ENCODE peak calls at places on chromosome 10, in five cellular contexts. M, C, O, E and W are unnamed samples.

GRCh38 chr10:89702121-89702480 is 711 bp downstream of the KIF20B start:
- DNase-seq in E (peak; percentile 10), C (no peak), O (no peak), M (no peak), W (peak; percentile 21)

GRCh38 chr10:72243822-72244437 is 27.9 kb upstream of the ASCC1 start:
- DNase-seq in M (no peak), O (peak; percentile 91), C (peak; percentile 86), E (peak; percentile 89), W (no peak)

GRCh38 chr10:80292607-80293239 is 3.3 kb upstream of the MAT1A start:
- DNase-seq in O (no peak), E (no peak), C (no peak), M (peak; percentile 80), W (no peak)

GRCh38 chr10:68074404-68074774 is 694 bp downstream of the HERC4 start:
- DNase-seq in C (peak; percentile 20), E (no peak), M (no peak), O (no peak), W (no peak)

GRCh38 chr10:12605580-12606405 is 256.4 kb downstream of the CAMK1D start:
- DNase-seq in C (peak; percentile 76), E (peak; percentile 85), M (peak; percentile 97), O (peak; percentile 84), W (no peak)

GRCh38 chr10:14532473-14533251 is 201.9 kb upstream of the FRMD4A start:
- DNase-seq in O (no peak), E (peak; percentile 60), C (no peak), M (no peak), W (no peak)

GRCh38 chr10:104472957-104473745 is 119.5 kb downstream of the CFAP58 start:
- DNase-seq in M (no peak), O (no peak), E (no peak), C (no peak), W (no peak)

GRCh38 chr10:11672836-11673235 is 61.4 kb upstream of the USP6NL start:
- DNase-seq in O (no peak), M (no peak), C (no peak), E (no peak), W (no peak)

GRCh38 chr10:5814110-5815107 is 1.2 kb upstream of the GDI2 start:
- DNase-seq in M (no peak), E (no peak), O (no peak), C (no peak), W (no peak)

GRCh38 chr10:5813091-5813340 is 218 bp downstream of the GDI2 start:
- DNase-seq in C (no peak), M (no peak), O (no peak), E (no peak), W (no peak)

GRCh38 chr10:5812283-5813090 is 747 bp downstream of the GDI2 start:
- DNase-seq in O (no peak), M (peak; percentile 72), C (peak; percentile 27), E (peak; percentile 36), W (no peak)

GRCh38 chr10:5811387-5811821 is 1.8 kb downstream of the GDI2 start:
- DNase-seq in C (no peak), E (no peak), O (no peak), M (no peak), W (no peak)

GRCh38 chr10:5813341-5814109 is at the start of gene GDI2:
- DNase-seq in O (peak; percentile 95), C (peak; percentile 93), M (peak; percentile 98), E (peak; percentile 95), W (peak; percentile 82)
- TF ChIP-seq POLR2A in O (no peak), C (peak; percentile 81), M (peak; percentile 89), E (peak; percentile 83), W (peak; percentile 90)

DNA sequence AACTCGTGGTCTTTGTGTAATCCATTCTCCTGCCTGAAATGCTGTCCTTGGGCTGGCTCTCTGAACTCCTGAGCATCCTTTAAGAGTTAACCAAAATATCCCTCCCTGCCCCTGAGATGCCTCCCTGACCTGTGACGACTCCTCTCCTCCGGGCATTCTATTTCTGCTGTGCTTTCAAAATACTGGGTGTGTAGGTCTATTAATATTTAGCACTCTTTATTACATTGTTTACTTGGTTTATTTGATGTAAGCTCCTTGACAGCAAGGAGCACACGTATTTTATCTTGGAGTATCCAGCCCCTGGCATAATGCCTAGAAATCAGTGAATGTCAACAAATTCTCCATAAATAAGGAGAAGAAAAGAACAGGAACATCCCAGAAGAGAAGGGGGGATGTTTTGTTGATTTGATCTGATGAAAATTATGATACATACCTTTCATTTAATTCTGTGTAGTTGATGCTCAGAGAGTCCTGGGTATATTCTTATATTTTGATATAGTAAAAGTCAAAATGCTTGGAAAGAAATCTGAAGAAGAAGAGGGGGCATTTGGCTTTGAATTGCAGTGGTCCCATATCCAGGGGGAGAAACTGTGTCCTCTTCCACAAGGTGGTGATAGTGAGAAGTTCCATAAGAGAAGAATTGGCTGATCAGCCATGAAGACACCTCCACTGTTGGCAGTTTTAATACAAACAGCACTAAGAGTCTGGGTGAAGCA is 107.7 kb upstream of the MPP7 start:
- DNase-seq in C (no peak), O (no peak), M (peak; percentile 8), E (peak; percentile 10), W (no peak)
- TF ChIP-seq POLR2A in C (no peak), O (no peak), M (no peak), E (no peak), W (no peak)

GRCh38 chr10:99732033-99732912 is at the start of the genes COX15 and CUTC:
- DNase-seq in M (peak; percentile 98), C (peak; percentile 92), E (peak; percentile 88), O (peak; percentile 96), W (peak; percentile 82)

GRCh38 chr10:99731296-99732032 is 463 bp downstream of the COX15 start:
- DNase-seq in E (no peak), M (no peak), O (no peak), C (no peak), W (no peak)

GRCh38 chr10:99730026-99730425 is 1.9 kb downstream of the COX15 start:
- DNase-seq in E (no peak), O (no peak), C (no peak), M (no peak), W (no peak)

DNA sequence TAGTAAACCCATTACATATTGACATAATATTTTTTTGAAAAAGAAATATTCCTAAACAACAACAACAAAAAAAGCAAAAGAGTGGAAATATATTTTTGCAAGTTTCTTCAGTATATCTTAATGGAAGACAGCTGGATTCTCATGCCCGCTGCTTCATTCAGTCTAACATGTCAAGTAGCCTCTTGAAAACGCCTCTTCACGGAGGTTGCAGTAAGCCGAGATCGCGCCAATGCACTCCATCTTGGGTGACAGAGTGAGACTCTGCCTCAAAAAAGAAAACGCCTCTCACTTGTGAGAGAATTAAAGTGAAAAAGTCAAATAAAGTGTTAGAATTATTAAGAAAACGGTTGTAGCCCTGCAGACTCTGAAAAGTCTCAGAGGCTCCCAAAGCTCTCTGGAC is 1.3 kb downstream of the CUTC start:
- DNase-seq in C (no peak), O (no peak), M (no peak), E (no peak), W (no peak)
- TF ChIP-seq POLR2A in C (no peak), O (no peak), M (no peak), E (no peak), W (no peak)

GRCh38 chr10:35907548-35907947 is 265.5 kb upstream of the FZD8 start:
- DNase-seq in C (no peak), O (no peak), E (no peak), M (no peak), W (no peak)
- TF ChIP-seq POLR2A in C (no peak), O (no peak), E (no peak), M (no peak), W (no peak)

GRCh38 chr10:101585841-101586240 is 2.2 kb downstream of the POLL start:
- DNase-seq in E (no peak), O (no peak), C (no peak), M (no peak), W (no peak)

GRCh38 chr10:101588879-101589278 is 758 bp downstream of the DPCD start:
- DNase-seq in M (no peak), O (no peak), C (no peak), E (peak; percentile 39), W (no peak)

GRCh38 chr10:101587725-101588614 is at the start of the genes DPCD and POLL:
- DNase-seq in C (peak; percentile 98), E (peak; percentile 99), O (peak; percentile 95), M (peak; percentile 98), W (peak; percentile 71)
- TF ChIP-seq POLR2A in C (no peak), E (peak; percentile 48), O (no peak), M (no peak), W (peak; percentile 70)

GRCh38 chr10:994836-995558 is 6.8 kb downstream of the GTPBP4 start:
- DNase-seq in C (no peak), E (no peak), O (no peak), M (no peak), W (no peak)
- TF ChIP-seq POLR2A in C (no peak), E (no peak), O (no peak), M (no peak), W (peak; percentile 40)

DNA sequence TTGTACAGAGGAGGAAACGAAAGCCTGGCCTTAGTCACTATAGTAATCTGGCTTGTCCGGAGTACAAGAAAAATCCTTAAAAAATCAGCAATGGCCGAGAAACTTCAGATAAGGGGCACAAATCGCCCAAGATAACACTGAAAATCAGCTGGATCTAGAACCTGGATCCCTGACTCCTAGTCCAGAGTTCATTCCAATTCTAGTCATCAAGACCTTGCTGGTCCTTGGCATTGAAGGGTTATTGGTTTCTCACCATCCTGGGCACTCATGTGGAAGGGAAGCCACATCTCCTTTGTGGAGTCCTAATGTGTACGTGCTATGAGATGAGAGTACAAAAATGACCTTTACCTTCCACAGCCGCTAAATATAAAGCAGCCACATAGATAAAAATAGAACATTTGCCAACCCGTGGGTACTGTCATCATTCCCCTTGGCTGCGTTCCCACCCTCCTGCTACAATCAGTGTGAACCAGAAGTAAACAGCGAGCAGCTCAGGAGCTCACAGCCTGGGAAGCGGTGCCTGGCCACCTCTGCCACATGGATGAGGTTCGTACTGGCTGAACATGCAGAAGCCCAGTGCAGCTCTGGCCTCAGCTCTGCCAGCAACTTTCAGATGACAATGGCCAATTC is 116.0 kb upstream of the PDLIM1 start:
- DNase-seq in C (peak; percentile 47), O (no peak), E (no peak), M (peak; percentile 91), W (no peak)
- TF ChIP-seq POLR2A in C (no peak), O (no peak), E (no peak), M (no peak), W (no peak)

DNA sequence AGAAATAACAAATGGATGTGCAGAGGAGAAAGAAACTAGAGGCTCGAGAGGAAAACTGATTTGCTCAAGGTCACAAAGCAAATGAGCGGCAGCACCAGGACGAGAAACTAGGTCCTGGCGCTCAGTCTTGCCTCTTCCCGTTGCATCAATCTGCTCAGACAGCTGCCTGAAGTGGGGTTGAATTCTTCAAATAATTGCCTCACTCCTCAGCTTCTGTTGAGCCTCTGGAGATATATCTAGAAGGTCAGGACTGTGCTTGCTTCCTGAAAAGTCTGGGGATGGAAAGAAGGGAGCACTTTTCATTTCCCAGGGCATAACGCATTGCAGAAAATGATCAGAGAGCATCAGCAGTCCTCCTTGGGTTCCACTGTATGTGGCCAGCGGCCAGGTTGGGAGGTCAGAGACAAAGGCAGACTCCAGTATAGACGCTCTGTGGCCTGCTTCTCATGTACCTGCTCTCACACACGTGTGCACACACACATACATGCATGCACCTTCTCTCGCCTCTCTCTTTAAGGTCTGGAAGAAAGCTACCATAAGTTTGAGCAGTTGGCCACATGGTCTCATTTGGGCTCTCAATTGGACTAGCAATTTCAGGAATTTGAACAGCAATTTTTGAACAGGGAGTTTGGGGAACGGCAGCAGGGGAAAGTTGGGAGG is 83.7 kb upstream of the DUSP5 start:
- DNase-seq in E (no peak), C (no peak), M (no peak), O (no peak), W (no peak)
- TF ChIP-seq POLR2A in E (no peak), C (no peak), M (no peak), O (no peak), W (no peak)